ENCODE peak calls at places on chromosomes 6 and 20, in five cellular contexts. Y, K, W, S and U are unnamed samples.

GRCh38 chr6:21451546-21452013 is 142.0 kb upstream of the SOX4 start:
- DNase-seq in Y (no peak), K (no peak), W (no peak), S (no peak), U (no peak)

GRCh38 chr6:106077881-106078280 is 8.3 kb upstream of the PRDM1 start:
- DNase-seq in Y (no peak), K (no peak), W (no peak), S (no peak), U (no peak)

GRCh38 chr6:46199387-46199786 is 28.6 kb upstream of the ENPP5 start:
- DNase-seq in Y (peak; percentile 83), K (no peak), W (no peak), S (no peak), U (no peak)

GRCh38 chr6:32692019-32692418 is 25.6 kb upstream of the HLA-DQB1 start:
- DNase-seq in Y (no peak), K (no peak), W (no peak), S (peak; percentile 65), U (peak; percentile 17)

GRCh38 chr6:72287801-72288200 is 334.1 kb upstream of the KCNQ5 start:
- DNase-seq in Y (no peak), K (no peak), W (no peak), S (no peak), U (no peak)

GRCh38 chr20:43666376-43667328 is at the start of gene MYBL2:
- DNase-seq in Y (peak; percentile 86), K (peak; percentile 40), W (no peak), S (peak; percentile 64), U (peak; percentile 89)

GRCh38 chr6:98949589-98949988 is 1.8 kb upstream of the FBXL4 start:
- DNase-seq in Y (no peak), K (no peak), W (no peak), S (no peak), U (no peak)

GRCh38 chr20:35311409-35311808 is 19.2 kb upstream of the FAM83C start:
- DNase-seq in Y (peak; percentile 66), K (no peak), W (no peak), S (no peak), U (no peak)

GRCh38 chr6:146315321-146316254 is 228.0 kb upstream of the RAB32 start:
- DNase-seq in Y (peak; percentile 13), K (no peak), W (no peak), S (no peak), U (no peak)

GRCh38 chr6:109445382-109445781 is 4.9 kb downstream of the SMPD2 start:
- DNase-seq in Y (peak; percentile 23), K (no peak), W (no peak), S (no peak), U (no peak)

GRCh38 chr6:117263353-117263927 is 1.9 kb upstream of the VGLL2 start:
- DNase-seq in Y (no peak), K (no peak), W (no peak), S (no peak), U (no peak)
- H3K27me3 ChIP-seq in Y (peaks cover 77% of the 10 kb centered on the region), K (peaks cover 81% of the 10 kb centered on the region), W (peaks cover 55% of the 10 kb centered on the region), S (peaks cover 25% of the 10 kb centered on the region), U (peaks cover under 1% of the 10 kb centered on the region)

GRCh38 chr6:43399932-43400487 is 27.3 kb upstream of the ABCC10 start:
- DNase-seq in Y (no peak), K (no peak), W (no peak), S (no peak), U (no peak)

GRCh38 chr6:43407296-43407695 is 20.0 kb upstream of the ABCC10 start:
- DNase-seq in Y (no peak), K (no peak), W (no peak), S (no peak), U (no peak)

GRCh38 chr6:43402819-43403218 is 24.5 kb upstream of the ABCC10 start:
- DNase-seq in Y (peak; percentile 6), K (no peak), W (no peak), S (no peak), U (no peak)

GRCh38 chr6:43401730-43402129 is 25.6 kb upstream of the ABCC10 start:
- DNase-seq in Y (no peak), K (no peak), W (no peak), S (no peak), U (no peak)

GRCh38 chr6:43405354-43405753 is 22.0 kb upstream of the ABCC10 start:
- DNase-seq in Y (peak; percentile 31), K (no peak), W (peak; percentile 55), S (no peak), U (no peak)
- H3K27me3 ChIP-seq in Y (no peaks in the 10 kb centered on the region), K (no peaks in the 10 kb centered on the region), W (no peaks in the 10 kb centered on the region), S (no peaks in the 10 kb centered on the region), U (no peaks in the 10 kb centered on the region)

GRCh38 chr6:41539204-41539603 is 7.0 kb upstream of the FOXP4 start:
- DNase-seq in Y (no peak), K (no peak), W (no peak), S (no peak), U (no peak)
- H3K27me3 ChIP-seq in Y (peaks cover 10% of the 10 kb centered on the region), K (peaks cover 3% of the 10 kb centered on the region), W (peaks cover 2% of the 10 kb centered on the region), S (no peaks in the 10 kb centered on the region), U (no peaks in the 10 kb centered on the region)

GRCh38 chr20:58555078-58555765 is 40.0 kb upstream of the APCDD1L start:
- DNase-seq in Y (peak; percentile 97), K (no peak), W (peak; percentile 59), S (no peak), U (no peak)

GRCh38 chr20:58558483-58559367 is 43.5 kb upstream of the APCDD1L start:
- DNase-seq in Y (no peak), K (no peak), W (no peak), S (no peak), U (no peak)

GRCh38 chr20:58559368-58559729 is 44.1 kb upstream of the APCDD1L start:
- DNase-seq in Y (no peak), K (no peak), W (no peak), S (no peak), U (no peak)

GRCh38 chr20:58557713-58558335 is 42.6 kb upstream of the APCDD1L start:
- DNase-seq in Y (peak; percentile 60), K (no peak), W (no peak), S (no peak), U (no peak)

GRCh38 chr20:58556961-58557360 is 41.8 kb upstream of the APCDD1L start:
- DNase-seq in Y (no peak), K (no peak), W (no peak), S (no peak), U (no peak)
- H3K27me3 ChIP-seq in Y (no peaks in the 10 kb centered on the region), K (no peaks in the 10 kb centered on the region), W (no peaks in the 10 kb centered on the region), S (no peaks in the 10 kb centered on the region), U (no peaks in the 10 kb centered on the region)

DNA sequence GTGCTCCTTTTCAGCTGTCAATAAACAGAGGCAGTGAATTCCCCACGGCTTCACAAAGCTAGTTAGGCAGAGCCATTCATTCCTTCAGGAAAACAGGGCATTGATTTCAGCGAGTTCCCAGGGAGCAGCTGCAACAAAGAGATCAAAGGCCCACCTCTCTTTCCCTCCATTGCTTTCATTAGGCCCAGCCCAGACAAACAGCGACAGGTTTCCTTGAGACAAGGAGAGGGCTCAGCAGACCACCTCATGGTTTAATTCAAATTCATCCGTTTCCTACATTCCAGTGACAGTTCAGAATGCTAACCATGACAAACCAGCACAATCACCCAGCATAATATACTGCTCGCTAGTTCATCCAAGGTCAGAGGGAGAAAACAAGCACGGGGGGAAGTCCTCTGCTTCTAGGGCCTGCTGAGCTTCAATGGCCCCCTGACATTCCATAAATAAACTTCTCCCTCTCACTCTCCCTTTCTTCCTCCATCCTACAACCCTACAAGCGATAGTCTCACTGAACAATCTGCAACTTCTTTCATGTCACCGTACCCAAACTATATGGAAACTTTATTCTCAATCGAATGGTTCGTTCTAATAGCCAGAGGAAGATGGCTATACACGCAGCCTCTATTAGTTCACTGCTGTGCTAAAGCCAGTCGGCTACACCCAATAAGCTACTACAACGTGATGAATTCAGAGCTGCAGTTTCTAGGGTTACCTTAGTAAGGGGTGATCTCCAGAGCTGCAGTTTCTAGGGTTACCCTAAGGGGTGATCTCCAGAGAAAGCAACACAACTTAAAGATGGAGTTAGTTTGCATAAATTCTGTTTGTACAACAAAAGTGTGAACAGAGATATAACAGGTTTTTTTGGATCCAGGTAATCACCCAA is 34.7 kb downstream of the PLAGL1 start:
- DNase-seq in Y (no peak), K (no peak), W (no peak), S (no peak), U (no peak)
- H3K27me3 ChIP-seq in Y (peaks cover 4% of the 10 kb centered on the region), K (no peaks in the 10 kb centered on the region), W (no peaks in the 10 kb centered on the region), S (no peaks in the 10 kb centered on the region), U (no peaks in the 10 kb centered on the region)

GRCh38 chr20:5885866-5886265 is 64.5 kb downstream of the TRMT6 start:
- DNase-seq in Y (no peak), K (no peak), W (no peak), S (no peak), U (no peak)
- H3K27me3 ChIP-seq in Y (peaks cover 11% of the 10 kb centered on the region), K (no peaks in the 10 kb centered on the region), W (no peaks in the 10 kb centered on the region), S (peaks cover 4% of the 10 kb centered on the region), U (no peaks in the 10 kb centered on the region)

DNA sequence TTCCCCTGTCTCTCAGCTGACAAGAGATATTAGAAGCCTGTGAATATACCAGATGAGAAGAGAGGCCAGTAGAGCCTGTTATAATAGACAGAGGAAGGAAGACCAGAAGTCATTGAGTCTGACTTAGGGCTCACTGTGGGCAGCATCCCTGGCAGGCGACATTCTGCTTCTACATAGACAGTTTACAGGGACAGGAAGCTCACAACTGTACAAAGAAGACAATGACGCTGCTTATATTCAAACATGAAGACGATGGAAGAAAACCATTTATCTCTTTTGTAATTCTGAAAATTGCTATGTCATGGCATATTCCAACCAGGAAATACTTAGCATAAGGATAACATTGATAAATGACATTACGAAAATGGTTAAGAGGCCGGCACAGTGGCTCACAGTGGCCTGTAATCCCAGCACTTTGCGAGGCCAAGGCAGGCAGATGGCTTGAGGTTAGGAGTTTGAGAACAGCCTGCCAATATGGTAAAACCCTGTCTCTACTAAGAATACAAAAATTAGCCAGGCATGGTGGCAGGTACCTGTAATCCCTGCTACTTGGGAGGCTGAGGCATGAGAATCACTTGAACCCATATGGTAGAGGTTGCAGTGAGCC is 170.9 kb downstream of the UBE3D start:
- DNase-seq in Y (no peak), K (no peak), W (no peak), S (no peak), U (no peak)
- H3K27me3 ChIP-seq in Y (no peaks in the 10 kb centered on the region), K (no peaks in the 10 kb centered on the region), W (no peaks in the 10 kb centered on the region), S (no peaks in the 10 kb centered on the region), U (no peaks in the 10 kb centered on the region)